ENCODE peak calls at places on chromosomes 6 and 20, in six cellular contexts. I is psoas muscle, G is fibroblast of the aortic adventitia, X is mesothelial cell of epicardium, R is PC-3, D is AG04450. F is an unnamed sample.

GRCh38 chr6:25981529-25982263 is 19.1 kb downstream of the TRIM38 start:
- DNase-seq in I (no peak), G (no peak), X (no peak), R (no peak), D (no peak), F (no peak)

GRCh38 chr6:16273266-16273665 is 34.9 kb downstream of the GMPR start:
- DNase-seq in I (no peak), G (peak), X (no peak), R (peak), D (peak), F (no peak)

GRCh38 chr6:40668203-40668602 is 81.0 kb upstream of the LRFN2 start:
- DNase-seq in I (no peak), G (no peak), X (no peak), R (no peak), D (no peak), F (no peak)

GRCh38 chr6:12804967-12805645 is 88.5 kb downstream of the PHACTR1 start:
- DNase-seq in I (no peak), G (no peak), X (no peak), R (no peak), D (no peak), F (no peak)

GRCh38 chr6:37628611-37629320 is 68.9 kb downstream of the MDGA1 start:
- DNase-seq in I (no peak), G (peak), X (no peak), R (peak), D (peak), F (no peak)

GRCh38 chr6:73451166-73452106 is 661 bp downstream of the CGAS start:
- DNase-seq in I (peak), G (peak), X (peak), R (peak), D (no peak), F (peak)

GRCh38 chr6:55528624-55529023 is 50.4 kb downstream of the HMGCLL1 start:
- DNase-seq in I (no peak), G (peak), X (no peak), R (peak), D (peak), F (no peak)

GRCh38 chr6:99589290-99589672 is 17.4 kb upstream of the PRDM13 start:
- DNase-seq in I (no peak), G (no peak), X (no peak), R (peak), D (no peak), F (no peak)

GRCh38 chr20:37837934-37838333 is 65.0 kb upstream of the VSTM2L start:
- DNase-seq in I (no peak), G (no peak), X (no peak), R (no peak), D (no peak), F (no peak)

GRCh38 chr20:52539891-52540290 is 348.3 kb upstream of the ZFP64 start:
- DNase-seq in I (no peak), G (no peak), X (no peak), R (peak), D (no peak), F (no peak)

GRCh38 chr20:45827030-45827652 is at the start of gene TNNC2:
- DNase-seq in I (no peak), G (no peak), X (no peak), R (no peak), D (no peak), F (no peak)

GRCh38 chr6:159729598-159729997 is 2.3 kb downstream of the WTAP start:
- DNase-seq in I (no peak), G (peak), X (no peak), R (no peak), D (no peak), F (no peak)

GRCh38 chr20:19483309-19483708 is 270.9 kb downstream of the SLC24A3 start:
- DNase-seq in I (no peak), G (no peak), X (no peak), R (no peak), D (no peak), F (no peak)

GRCh38 chr20:46767127-46767761 is 57.8 kb downstream of the SLC2A10 start:
- DNase-seq in I (no peak), G (peak), X (no peak), R (peak), D (no peak), F (no peak)

GRCh38 chr6:32415521-32416019 is 8.6 kb upstream of the BTNL2 start:
- DNase-seq in I (peak), G (peak), X (peak), R (peak), D (peak), F (peak)

GRCh38 chr6:41937881-41938574 is 3.6 kb downstream of the CCND3 start:
- DNase-seq in I (no peak), G (peak), X (no peak), R (no peak), D (no peak), F (no peak)

GRCh38 chr6:156988276-156989158 is 211.3 kb downstream of the ARID1B start:
- DNase-seq in I (no peak), G (no peak), X (no peak), R (no peak), D (no peak), F (peak)

GRCh38 chr6:144155529-144155928 is 5.2 kb downstream of the STX11 start:
- DNase-seq in I (no peak), G (no peak), X (no peak), R (no peak), D (no peak), F (no peak)

GRCh38 chr6:44478158-44478557 is 90.7 kb downstream of the CDC5L start:
- DNase-seq in I (no peak), G (no peak), X (no peak), R (no peak), D (no peak), F (no peak)

GRCh38 chr6:149510793-149511512 is 26.1 kb upstream of the ZC3H12D start:
- DNase-seq in I (no peak), G (no peak), X (no peak), R (no peak), D (no peak), F (no peak)

GRCh38 chr6:160261120-160261450 is 2.5 kb upstream of the SLC22A2 start:
- DNase-seq in I (no peak), G (no peak), X (no peak), R (no peak), D (no peak), F (no peak)

GRCh38 chr20:10502098-10502526 is 67.0 kb downstream of the SLX4IP start:
- DNase-seq in I (no peak), G (no peak), X (no peak), R (no peak), D (no peak), F (no peak)

GRCh38 chr20:61251529-61252393 is at the start of gene CDH4:
- DNase-seq in I (no peak), G (no peak), X (no peak), R (no peak), D (no peak), F (no peak)

GRCh38 chr20:32992015-32992641 is 12.1 kb downstream of the SUN5 start:
- DNase-seq in I (no peak), G (no peak), X (no peak), R (no peak), D (no peak), F (no peak)

GRCh38 chr20:32997431-32997830 is 6.8 kb downstream of the SUN5 start:
- DNase-seq in I (no peak), G (no peak), X (no peak), R (no peak), D (no peak), F (no peak)

GRCh38 chr20:32999603-33000250 is 4.5 kb downstream of the SUN5 start:
- DNase-seq in I (no peak), G (no peak), X (no peak), R (no peak), D (no peak), F (no peak)

GRCh38 chr20:32993484-32994050 is 10.7 kb downstream of the SUN5 start:
- DNase-seq in I (no peak), G (no peak), X (no peak), R (no peak), D (no peak), F (no peak)

GRCh38 chr20:32995802-32996201 is 8.4 kb downstream of the SUN5 start:
- DNase-seq in I (no peak), G (no peak), X (no peak), R (no peak), D (no peak), F (no peak)
- TF ChIP-seq CTCF in I (no peak), G (no peak), X (no peak), R (peak), D (no peak), F (no peak)

DNA sequence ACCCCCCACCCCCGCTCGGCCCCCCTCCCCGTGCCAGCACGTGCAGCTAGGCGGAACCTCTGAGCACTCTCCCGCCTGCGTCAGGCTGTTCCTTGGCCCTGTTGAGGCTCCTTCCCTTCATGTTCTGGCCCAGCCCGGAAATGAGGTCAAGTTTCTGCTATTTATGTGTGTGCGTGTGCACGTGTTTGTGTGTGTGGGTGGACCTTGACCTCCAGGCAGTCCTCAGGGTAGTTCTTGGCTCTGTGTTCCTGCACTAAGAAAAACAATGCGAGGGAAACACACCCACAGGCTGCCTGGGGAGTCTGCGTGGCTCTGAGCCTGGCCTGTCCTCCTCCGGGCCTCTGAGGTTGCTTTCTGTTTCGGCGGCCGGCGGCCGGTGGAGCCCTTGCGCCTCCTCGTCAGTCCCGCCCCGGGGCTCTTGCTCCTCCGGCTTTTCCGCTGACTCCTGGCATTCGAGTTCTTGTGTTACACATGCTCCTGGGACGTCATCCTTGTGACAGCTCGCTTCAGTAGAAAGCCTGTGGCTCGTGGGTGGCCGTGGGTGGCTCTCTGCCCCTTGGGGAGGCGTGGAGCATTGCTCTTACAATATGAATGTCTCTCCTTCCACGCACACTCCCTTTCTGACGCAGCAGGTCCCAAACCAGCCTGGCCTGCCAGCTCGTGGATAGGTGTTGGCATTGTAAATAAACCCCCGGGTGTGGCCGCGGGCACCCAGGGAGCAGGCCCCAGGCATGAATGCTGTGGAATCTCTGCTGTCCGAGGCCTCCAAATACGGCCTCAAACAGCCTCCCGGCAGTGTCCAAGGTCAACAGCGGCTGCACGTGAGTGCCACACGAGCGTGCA is 10.0 kb downstream of the SLCO4A1 start:
- DNase-seq in I (peak), G (peak), X (peak), R (peak), D (peak), F (peak)
- TF ChIP-seq CTCF in I (no peak), G (no peak), X (no peak), R (no peak), D (no peak), F (no peak)

DNA sequence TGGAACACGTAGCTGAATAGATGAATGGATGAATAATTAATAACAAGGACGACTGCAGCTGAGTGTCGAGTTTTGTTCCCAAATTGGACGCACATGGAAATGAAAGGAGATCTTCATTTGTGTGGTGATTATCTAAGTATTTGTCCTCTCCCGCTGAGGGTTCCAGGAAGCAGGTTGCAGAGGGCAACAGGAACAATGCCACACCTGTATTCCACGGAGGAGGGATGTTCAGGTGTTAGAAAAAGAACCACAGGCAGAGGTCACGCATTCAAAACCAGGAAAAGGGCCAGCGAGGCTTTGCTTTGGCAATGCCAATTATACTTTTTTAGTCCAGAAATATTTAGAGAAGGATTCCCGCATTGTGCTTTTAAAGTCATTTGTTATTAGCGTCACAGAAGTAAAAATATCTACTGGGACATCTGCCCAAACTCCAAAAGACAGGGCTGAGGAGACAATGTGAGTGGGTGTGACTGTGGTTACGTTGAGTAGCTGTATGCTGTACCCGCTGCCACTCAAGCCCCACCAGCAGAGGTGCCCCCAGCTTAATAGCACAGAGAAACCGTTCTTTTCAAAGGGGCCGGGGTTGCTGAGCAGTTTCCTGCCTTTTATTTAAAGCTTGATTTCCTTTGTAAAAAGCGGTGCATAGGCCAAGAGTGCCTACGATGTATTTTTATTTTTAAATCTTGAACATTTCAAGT is 123.2 kb downstream of the PXDC1 start:
- DNase-seq in I (no peak), G (no peak), X (peak), R (no peak), D (no peak), F (no peak)
- TF ChIP-seq CTCF in I (no peak), G (no peak), X (no peak), R (no peak), D (no peak), F (no peak)

GRCh38 chr6:107075951-107076381 is 39.3 kb downstream of the BEND3 start:
- DNase-seq in I (no peak), G (peak), X (no peak), R (peak), D (no peak), F (no peak)
- TF ChIP-seq CTCF in I (no peak), G (peak), X (no peak), R (peak), D (peak), F (no peak)

GRCh38 chr6:30821862-30822784 is 62.2 kb upstream of the DDR1 start:
- DNase-seq in I (no peak), G (peak), X (no peak), R (peak), D (no peak), F (no peak)
- TF ChIP-seq CTCF in I (peak), G (peak), X (no peak), R (peak), D (peak), F (no peak)

DNA sequence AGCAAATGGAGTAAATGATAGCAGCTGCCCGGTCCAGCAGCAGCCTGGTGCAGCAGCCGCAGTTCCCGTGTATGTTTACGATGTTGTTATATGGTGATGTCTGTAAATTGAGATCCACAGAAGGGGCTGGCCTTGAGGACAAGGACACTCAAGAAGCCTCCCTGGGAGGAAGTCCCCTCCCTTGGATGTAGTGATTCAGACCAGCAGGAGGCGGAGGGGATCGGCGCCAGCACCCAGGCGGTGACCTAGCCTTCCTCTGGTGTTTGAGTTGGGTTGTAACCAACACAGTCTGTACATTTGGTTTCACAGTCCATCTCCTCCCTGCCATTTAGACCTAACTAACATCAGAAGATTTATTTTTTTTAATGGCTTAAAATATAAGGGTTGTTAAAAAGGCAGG is 187.8 kb downstream of the SYNDIG1 start:
- DNase-seq in I (no peak), G (peak), X (no peak), R (peak), D (no peak), F (no peak)
- TF ChIP-seq CTCF in I (no peak), G (peak), X (no peak), R (peak), D (peak), F (no peak)